ENCODE peak calls at places on chromosomes 4 and X, in eight cellular contexts. V is tibial artery, Z is NCI-H82, P is choroid plexus epithelial cell, B is caudate nucleus, F is cardiac septum, Q is upper lobe of right lung, A is lower lobe of right lung. H is an unnamed sample.

GRCh38 chr4:139557506-139558110 is 1.6 kb upstream of the SETD7 start:
- DNase-seq in V (no peak), Z (peak), P (no peak), B (no peak), F (no peak), Q (no peak), A (peak), H (no peak)

GRCh38 chr4:119041951-119042560 is 93.6 kb upstream of the MYOZ2 start:
- DNase-seq in V (peak), Z (peak), P (peak), B (no peak), F (no peak), Q (no peak), A (no peak), H (peak)

GRCh38 chr4:21952549-21952948 is 4.0 kb upstream of the KCNIP4 start:
- DNase-seq in V (no peak), Z (no peak), P (no peak), B (no peak), F (no peak), Q (no peak), A (no peak), H (no peak)

GRCh38 chr4:108830509-108831244 is 67.8 kb upstream of the ETNPPL start:
- DNase-seq in V (no peak), Z (peak), P (peak), B (no peak), F (peak), Q (peak), A (peak), H (peak)

GRCh38 chr4:8725845-8726244 is 133.3 kb downstream of the CPZ start:
- DNase-seq in V (no peak), Z (no peak), P (no peak), B (no peak), F (peak), Q (peak), A (no peak), H (no peak)

GRCh38 chr4:114659386-114660008 is 60.9 kb downstream of the UGT8 start:
- DNase-seq in V (peak), Z (peak), P (peak), B (peak), F (no peak), Q (peak), A (no peak), H (peak)

GRCh38 chr4:66840178-66840577 is 705.1 kb downstream of the CENPC start:
- DNase-seq in V (no peak), Z (no peak), P (no peak), B (no peak), F (no peak), Q (no peak), A (no peak), H (no peak)

GRCh38 chr4:7140062-7140691 is 52.2 kb upstream of the SORCS2 start:
- DNase-seq in V (no peak), Z (no peak), P (no peak), B (no peak), F (no peak), Q (no peak), A (no peak), H (no peak)

GRCh38 chr4:152357206-152357605 is 178.7 kb downstream of the FBXW7 start:
- DNase-seq in V (peak), Z (no peak), P (peak), B (no peak), F (no peak), Q (peak), A (peak), H (no peak)

GRCh38 chrX:31508338-31508737 is 436.5 kb upstream of the FTHL17 start:
- DNase-seq in V (no peak), Z (no peak), P (peak), B (no peak), F (no peak), Q (no peak), A (no peak), H (peak)

GRCh38 chr4:173248690-173249089 is 80.1 kb downstream of the GALNT7 start:
- DNase-seq in V (no peak), Z (no peak), P (no peak), B (no peak), F (no peak), Q (no peak), A (no peak), H (no peak)

GRCh38 chr4:8199594-8200301 is 658 bp downstream of the SH3TC1 start:
- DNase-seq in V (no peak), Z (no peak), P (no peak), B (no peak), F (no peak), Q (peak), A (no peak), H (no peak)

GRCh38 chrX:117973175-117974075 is 143.2 kb downstream of the KLHL13 start:
- DNase-seq in V (no peak), Z (no peak), P (no peak), B (no peak), F (no peak), Q (no peak), A (no peak), H (no peak)

GRCh38 chr4:80615099-80615498 is 279.6 kb downstream of the CFAP299 start:
- DNase-seq in V (no peak), Z (no peak), P (no peak), B (no peak), F (no peak), Q (no peak), A (no peak), H (no peak)

GRCh38 chrX:13103111-13103913 is 58.9 kb upstream of the FAM9C start:
- DNase-seq in V (no peak), Z (no peak), P (no peak), B (no peak), F (no peak), Q (no peak), A (no peak), H (no peak)

GRCh38 chrX:12439396-12439795 is 301.1 kb downstream of the FRMPD4 start:
- DNase-seq in V (no peak), Z (no peak), P (no peak), B (no peak), F (no peak), Q (no peak), A (no peak), H (no peak)

GRCh38 chr4:3442959-3443749 is 1.4 kb downstream of the HGFAC start:
- DNase-seq in V (no peak), Z (peak), P (peak), B (no peak), F (no peak), Q (no peak), A (no peak), H (no peak)

GRCh38 chr4:8043596-8043995 is 103.9 kb upstream of the AFAP1 start:
- DNase-seq in V (no peak), Z (no peak), P (no peak), B (no peak), F (no peak), Q (no peak), A (no peak), H (no peak)

GRCh38 chrX:20315140-20315539 is 48.4 kb upstream of the RPS6KA3 start:
- DNase-seq in V (no peak), Z (no peak), P (no peak), B (no peak), F (no peak), Q (no peak), A (no peak), H (no peak)

GRCh38 chrX:44705817-44706551 is 137.8 kb upstream of the DUSP21 start:
- DNase-seq in V (no peak), Z (no peak), P (no peak), B (no peak), F (no peak), Q (no peak), A (no peak), H (no peak)

GRCh38 chr4:172270421-172270820 is 457.2 kb downstream of the GALNTL6 start:
- DNase-seq in V (no peak), Z (peak), P (peak), B (no peak), F (no peak), Q (no peak), A (no peak), H (no peak)

GRCh38 chr4:55351824-55352223 is 5.8 kb downstream of the SRD5A3 start:
- DNase-seq in V (no peak), Z (no peak), P (no peak), B (no peak), F (no peak), Q (no peak), A (no peak), H (no peak)

GRCh38 chrX:39308126-39308525 is 506.9 kb downstream of the MID1IP1 start:
- DNase-seq in V (no peak), Z (no peak), P (peak), B (no peak), F (no peak), Q (no peak), A (no peak), H (no peak)

GRCh38 chrX:40176979-40177430 is 79.2 kb upstream of the BCOR start:
- DNase-seq in V (no peak), Z (no peak), P (peak), B (no peak), F (no peak), Q (no peak), A (peak), H (no peak)

GRCh38 chr4:24853142-24853541 is 57.8 kb downstream of the SOD3 start:
- DNase-seq in V (no peak), Z (no peak), P (peak), B (no peak), F (no peak), Q (no peak), A (no peak), H (peak)